ENCODE peak calls at places on chromosomes 2 and 18, in five cellular contexts. D is heart right ventricle, M is thoracic aorta, J is left lung, F is right atrium auricular region. W is an unnamed sample.

GRCh38 chr2:136378712-136379595 is 261.0 kb upstream of the CXCR4 start:
- DNase-seq in D (peak; percentile 41), M (no peak), J (no peak), F (no peak), W (peak; percentile 50)

GRCh38 chr2:38907743-38908562 is 18.3 kb downstream of the ARHGEF33 start:
- DNase-seq in D (no peak), M (no peak), J (no peak), F (no peak), W (no peak)

GRCh38 chr2:186422226-186422625 is 63.8 kb upstream of the ZC3H15 start:
- DNase-seq in D (peak; percentile 11), M (peak; percentile 13), J (no peak), F (peak; percentile 75), W (no peak)

GRCh38 chr2:51846796-51847195 is 814.9 kb upstream of the NRXN1 start:
- DNase-seq in D (no peak), M (no peak), J (no peak), F (no peak), W (no peak)

GRCh38 chr2:121698318-121698930 is 38.3 kb downstream of the NIFK start:
- DNase-seq in D (no peak), M (no peak), J (no peak), F (no peak), W (no peak)

GRCh38 chr2:16120591-16120990 is 180.2 kb downstream of the MYCN start:
- DNase-seq in D (no peak), M (no peak), J (no peak), F (no peak), W (peak; percentile 2)

GRCh38 chr2:119520696-119521436 is 3.4 kb downstream of the SCTR start:
- DNase-seq in D (no peak), M (no peak), J (no peak), F (no peak), W (no peak)

GRCh38 chr18:63837556-63837955 is 49.9 kb upstream of the SERPINB2 start:
- DNase-seq in D (no peak), M (no peak), J (no peak), F (no peak), W (no peak)

GRCh38 chr18:78240867-78241266 is 738.8 kb upstream of the SALL3 start:
- DNase-seq in D (no peak), M (no peak), J (no peak), F (no peak), W (no peak)

GRCh38 chr2:146678516-146678915 is 1166.3 kb upstream of the ACVR2A start:
- DNase-seq in D (no peak), M (no peak), J (no peak), F (no peak), W (no peak)

GRCh38 chr2:96260404-96261260 is 5.2 kb downstream of the TMEM127 start:
- DNase-seq in D (peak; percentile 74), M (peak; percentile 71), J (peak; percentile 82), F (peak; percentile 80), W (peak; percentile 85)

GRCh38 chr2:216687646-216688045 is 7.7 kb downstream of the IGFBP5 start:
- DNase-seq in D (no peak), M (no peak), J (no peak), F (no peak), W (no peak)

GRCh38 chr2:233009661-233010060 is 3.4 kb downstream of the NGEF start:
- DNase-seq in D (no peak), M (no peak), J (no peak), F (no peak), W (no peak)

GRCh38 chr18:21760321-21760720 is 19.7 kb downstream of the MIB1 start:
- DNase-seq in D (no peak), M (no peak), J (no peak), F (no peak), W (no peak)

GRCh38 chr2:16821696-16822095 is 156.1 kb upstream of the CYRIA start:
- DNase-seq in D (no peak), M (no peak), J (no peak), F (no peak), W (no peak)

GRCh38 chr2:152627010-152627957 is 90.0 kb downstream of the PRPF40A start:
- DNase-seq in D (no peak), M (no peak), J (no peak), F (no peak), W (no peak)

GRCh38 chr2:171419333-171419732 is 14.5 kb downstream of the METTL8 start:
- DNase-seq in D (no peak), M (no peak), J (no peak), F (no peak), W (no peak)

GRCh38 chr2:10276481-10277292 is 26.0 kb upstream of the HPCAL1 start:
- DNase-seq in D (no peak), M (no peak), J (peak; percentile 79), F (no peak), W (no peak)

GRCh38 chr2:28134857-28135256 is 244.3 kb downstream of the BABAM2 start:
- DNase-seq in D (no peak), M (no peak), J (no peak), F (no peak), W (no peak)

GRCh38 chr2:233385489-233386044 is 31.3 kb downstream of the DGKD start:
- DNase-seq in D (no peak), M (no peak), J (no peak), F (no peak), W (no peak)

GRCh38 chr2:149782566-149782965 is 195.0 kb upstream of the MMADHC start:
- DNase-seq in D (no peak), M (no peak), J (no peak), F (no peak), W (no peak)

GRCh38 chr2:128258218-128258617 is 60.5 kb downstream of the HS6ST1 start:
- DNase-seq in D (no peak), M (no peak), J (no peak), F (no peak), W (no peak)

GRCh38 chr18:34548120-34548972 is 161.8 kb upstream of the DTNA start:
- DNase-seq in D (no peak), M (no peak), J (no peak), F (no peak), W (no peak)

GRCh38 chr18:12056034-12056883 is 37.4 kb upstream of the ANKRD62 start:
- DNase-seq in D (no peak), M (no peak), J (no peak), F (peak; percentile 50), W (no peak)

GRCh38 chr2:219911541-219911940 is 284.1 kb downstream of the SLC4A3 start:
- DNase-seq in D (no peak), M (no peak), J (no peak), F (no peak), W (no peak)

GRCh38 chr2:61789807-61790602 is 63.9 kb downstream of the FAM161A start:
- DNase-seq in D (no peak), M (no peak), J (no peak), F (no peak), W (no peak)

GRCh38 chr2:109238580-109238979 is 109.6 kb downstream of the SH3RF3 start:
- DNase-seq in D (no peak), M (peak; percentile 41), J (peak; percentile 91), F (peak; percentile 88), W (peak; percentile 44)

GRCh38 chr2:199590323-199590915 is 132.7 kb upstream of the SATB2 start:
- DNase-seq in D (no peak), M (no peak), J (no peak), F (no peak), W (no peak)

GRCh38 chr2:10531874-10532273 is 83.7 kb upstream of the ODC1 start:
- DNase-seq in D (no peak), M (no peak), J (peak; percentile 45), F (no peak), W (no peak)

GRCh38 chr2:101387151-101387807 is at the start of gene CREG2:
- DNase-seq in D (peak; percentile 47), M (no peak), J (peak; percentile 88), F (peak; percentile 60), W (peak; percentile 27)
- H3K4me3 ChIP-seq in D (peak within 1 kb of the TSS; percentile 57), M (peak within 1 kb of the TSS; percentile 71), J (peak within 1 kb of the TSS; percentile 21), F (peak within 1 kb of the TSS; percentile 53), W (peak within 1 kb of the TSS; percentile 29)

GRCh38 chr2:157185828-157186227 is 71.7 kb upstream of the GALNT5 start:
- DNase-seq in D (no peak), M (no peak), J (no peak), F (no peak), W (no peak)
- TF ChIP-seq CTCF in D (no peak), M (no peak), J (no peak), F (no peak), W (no peak)

GRCh38 chr2:217907266-217907665 is 95.5 kb downstream of the TNS1 start:
- DNase-seq in D (no peak), M (no peak), J (peak; percentile 72), F (no peak), W (no peak)

GRCh38 chr2:217905906-217906305 is 96.9 kb downstream of the TNS1 start:
- DNase-seq in D (no peak), M (no peak), J (peak; percentile 64), F (no peak), W (no peak)

GRCh38 chr2:217905395-217905794 is 97.4 kb downstream of the TNS1 start:
- DNase-seq in D (peak; percentile 73), M (no peak), J (peak; percentile 77), F (no peak), W (no peak)

GRCh38 chr2:217908544-217908943 is 94.3 kb downstream of the TNS1 start:
- DNase-seq in D (no peak), M (no peak), J (peak; percentile 31), F (no peak), W (no peak)

GRCh38 chr2:217906787-217907186 is 96.0 kb downstream of the TNS1 start:
- DNase-seq in D (peak; percentile 69), M (no peak), J (peak; percentile 80), F (no peak), W (no peak)
- H3K4me3 ChIP-seq in D (no peak overlapping the region), M (no peak overlapping the region), J (no peak overlapping the region), F (no peak overlapping the region), W (no peak overlapping the region)

DNA sequence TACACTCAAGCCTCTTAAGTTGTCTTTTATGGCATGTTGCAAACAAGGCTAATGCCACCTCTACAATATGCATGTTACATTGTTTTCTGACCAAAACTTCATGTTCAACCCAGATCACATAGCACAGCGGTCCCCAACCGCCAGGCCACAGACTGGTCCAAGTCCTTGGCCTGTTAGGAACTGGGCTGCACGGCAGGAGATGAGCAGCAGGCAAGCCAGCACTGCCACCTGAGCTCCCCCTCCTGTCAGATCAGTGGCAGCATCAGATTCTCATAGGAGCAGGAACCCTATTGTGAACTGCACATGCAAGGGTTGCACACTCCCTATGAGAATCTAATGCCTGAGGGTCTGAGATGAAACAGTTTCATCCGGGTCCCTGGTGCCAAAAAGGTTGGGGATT is 324.8 kb upstream of the CHAC2 start:
- DNase-seq in D (no peak), M (no peak), J (peak; percentile 54), F (no peak), W (no peak)
- TF ChIP-seq CTCF in D (no peak), M (no peak), J (no peak), F (no peak), W (no peak)